ENCODE peak calls at places on chromosomes 13 and 19, in six cellular contexts. O, X, A, K, N and F are unnamed samples.
A peak's percentile ranks its signal among the peaks of the same experiment; 100 is the strongest.

GRCh38 chr19:1230585-1231489 is 7.0 kb downstream of the CBARP start:
- DNase-seq in O (no peak), X (no peak), A (no peak), K (no peak), N (no peak), F (no peak)

GRCh38 chr13:27455331-27455855 is 5.0 kb upstream of the MTIF3 start:
- DNase-seq in O (no peak), X (no peak), A (no peak), K (no peak), N (no peak), F (no peak)

GRCh38 chr13:36818483-36819063 is 449 bp upstream of the RFXAP start:
- DNase-seq in O (no peak), X (no peak), A (no peak), K (no peak), N (no peak), F (peak; percentile 9)

GRCh38 chr13:100176781-100177389 is 88.0 kb downstream of the PCCA start:
- DNase-seq in O (no peak), X (no peak), A (peak; percentile 54), K (no peak), N (no peak), F (peak; percentile 17)

GRCh38 chr19:41265376-41266153 is 1.4 kb downstream of the HNRNPUL1 start:
- DNase-seq in O (no peak), X (peak; percentile 74), A (peak; percentile 37), K (peak; percentile 56), N (peak; percentile 22), F (no peak)

GRCh38 chr19:9878511-9879196 is 43.5 kb downstream of the PIN1 start:
- DNase-seq in O (no peak), X (no peak), A (no peak), K (no peak), N (no peak), F (no peak)

GRCh38 chr13:20977394-20977793 is 74.8 kb upstream of the XPO4 start:
- DNase-seq in O (no peak), X (no peak), A (no peak), K (no peak), N (no peak), F (no peak)

GRCh38 chr13:35699181-35699580 is 222.7 kb upstream of the MAB21L1 start:
- DNase-seq in O (no peak), X (no peak), A (peak; percentile 72), K (no peak), N (no peak), F (no peak)

GRCh38 chr19:17076539-17076919 is 952 bp downstream of the MYO9B start:
- DNase-seq in O (no peak), X (no peak), A (no peak), K (no peak), N (no peak), F (no peak)

GRCh38 chr13:53758946-53759345 is 730.3 kb downstream of the OLFM4 start:
- DNase-seq in O (no peak), X (no peak), A (no peak), K (no peak), N (no peak), F (no peak)

GRCh38 chr13:76489299-76489698 is 396.9 kb downstream of the KCTD12 start:
- DNase-seq in O (no peak), X (no peak), A (no peak), K (no peak), N (no peak), F (no peak)

GRCh38 chr13:25901460-25902376 is 150.1 kb downstream of the SHISA2 start:
- DNase-seq in O (peak; percentile 75), X (no peak), A (peak; percentile 11), K (peak; percentile 33), N (no peak), F (no peak)

GRCh38 chr19:47756627-47756929 is 11.2 kb downstream of the NOP53 start:
- DNase-seq in O (no peak), X (no peak), A (no peak), K (no peak), N (no peak), F (no peak)

GRCh38 chr19:47752440-47753211 is 7.3 kb downstream of the NOP53 start:
- DNase-seq in O (no peak), X (no peak), A (no peak), K (no peak), N (no peak), F (no peak)

GRCh38 chr19:47755762-47756626 is 10.6 kb downstream of the NOP53 start:
- DNase-seq in O (no peak), X (no peak), A (no peak), K (no peak), N (no peak), F (no peak)

GRCh38 chr19:47755065-47755761 is 9.9 kb downstream of the NOP53 start:
- DNase-seq in O (no peak), X (no peak), A (no peak), K (no peak), N (no peak), F (no peak)

GRCh38 chr19:47754206-47755064 is 9.1 kb downstream of the NOP53 start:
- DNase-seq in O (no peak), X (no peak), A (no peak), K (no peak), N (no peak), F (no peak)
- TF ChIP-seq BHLHE40 in O (no peak), X (no peak), A (no peak), K (no peak), N (no peak), F (no peak)

DNA sequence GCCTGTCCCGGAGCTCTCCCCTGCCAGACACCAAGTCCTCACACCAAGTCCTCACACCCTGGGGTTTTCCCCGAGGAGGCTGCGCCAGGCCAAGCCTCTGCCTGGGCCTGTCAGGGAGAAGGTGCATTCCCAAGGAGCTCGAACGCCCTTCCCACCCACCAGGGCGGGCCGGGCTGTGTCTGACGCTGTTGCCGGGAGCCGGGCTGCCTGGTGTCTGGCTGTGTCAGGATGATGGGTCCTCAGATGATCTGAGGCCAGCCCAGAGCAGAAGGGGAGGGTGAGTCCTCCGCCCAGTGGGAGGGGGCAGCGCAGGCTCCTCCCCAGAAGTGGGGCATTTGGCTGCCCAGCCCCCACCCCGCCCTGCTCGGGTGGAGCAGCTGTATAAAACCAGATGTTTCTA is 2.3 kb upstream of the HAS1 start:
- DNase-seq in O (no peak), X (no peak), A (peak; percentile 41), K (no peak), N (peak; percentile 82), F (no peak)
- TF ChIP-seq BHLHE40 in O (no peak), X (no peak), A (no peak), K (no peak), N (no peak), F (no peak)

GRCh38 chr13:99144306-99144705 is 56.3 kb upstream of the UBAC2 start:
- DNase-seq in O (no peak), X (no peak), A (no peak), K (no peak), N (no peak), F (no peak)
- TF ChIP-seq BHLHE40 in O (no peak), X (no peak), A (no peak), K (no peak), N (no peak), F (no peak)

GRCh38 chr13:48874165-48874564 is 101.5 kb upstream of the FNDC3A start:
- DNase-seq in O (no peak), X (no peak), A (no peak), K (no peak), N (no peak), F (no peak)
- TF ChIP-seq BHLHE40 in O (no peak), X (no peak), A (no peak), K (no peak), N (no peak), F (no peak)

GRCh38 chr19:35290381-35291135 is 1.4 kb upstream of the MAG start:
- DNase-seq in O (no peak), X (no peak), A (no peak), K (no peak), N (no peak), F (no peak)

GRCh38 chr19:35287713-35288112 is 4.2 kb upstream of the MAG start:
- DNase-seq in O (no peak), X (no peak), A (no peak), K (no peak), N (no peak), F (no peak)

GRCh38 chr19:35288331-35288730 is 3.6 kb upstream of the MAG start:
- DNase-seq in O (no peak), X (no peak), A (no peak), K (no peak), N (no peak), F (no peak)

GRCh38 chr19:35291259-35291658 is 702 bp upstream of the MAG start:
- DNase-seq in O (no peak), X (no peak), A (no peak), K (no peak), N (no peak), F (no peak)

GRCh38 chr19:35288843-35289355 is 3.1 kb upstream of the MAG start:
- DNase-seq in O (no peak), X (no peak), A (no peak), K (no peak), N (no peak), F (no peak)
- TF ChIP-seq BHLHE40 in O (no peak), X (no peak), A (no peak), K (no peak), N (no peak), F (no peak)

DNA sequence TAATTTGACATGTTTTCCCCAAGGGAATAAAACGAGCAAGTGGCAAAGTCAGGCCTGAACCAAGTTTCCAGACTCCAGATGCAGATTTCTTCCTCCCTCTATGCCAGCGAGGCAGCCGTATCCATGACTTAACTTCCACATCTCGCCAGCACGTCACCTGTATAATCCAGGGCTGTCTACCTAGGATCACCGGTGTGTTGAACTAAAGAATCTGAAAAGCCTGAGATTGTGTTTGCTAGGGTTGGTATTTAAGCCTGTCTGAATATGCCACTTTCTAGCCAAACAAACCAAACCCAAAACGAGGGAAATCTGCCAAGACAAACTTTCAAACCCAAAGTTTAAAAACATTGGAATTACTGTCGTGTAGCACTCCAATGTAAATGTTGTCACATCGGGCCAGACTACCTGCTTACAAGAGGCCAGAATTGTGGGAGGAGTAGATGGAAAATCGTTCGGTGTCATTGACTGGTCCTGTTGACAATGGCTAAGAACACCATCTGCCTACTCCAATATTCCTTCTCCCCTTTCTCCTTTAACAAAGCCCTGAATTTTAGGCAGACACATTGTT is 747.9 kb downstream of the EFNB2 start:
- DNase-seq in O (no peak), X (no peak), A (no peak), K (no peak), N (no peak), F (no peak)
- TF ChIP-seq BHLHE40 in O (no peak), X (no peak), A (no peak), K (no peak), N (no peak), F (no peak)

GRCh38 chr13:86581711-86582110 is 782.5 kb upstream of the SLITRK6 start:
- DNase-seq in O (no peak), X (no peak), A (peak; percentile 69), K (no peak), N (no peak), F (no peak)
- TF ChIP-seq BHLHE40 in O (no peak), X (no peak), A (no peak), K (no peak), N (no peak), F (no peak)

GRCh38 chr13:112887151-112887550 is 81.9 kb upstream of the MCF2L start:
- DNase-seq in O (no peak), X (no peak), A (no peak), K (no peak), N (no peak), F (no peak)
- TF ChIP-seq BHLHE40 in O (no peak), X (no peak), A (no peak), K (no peak), N (no peak), F (no peak)